ENCODE peak calls at places on chromosomes 5 and 9, in seven cellular contexts. I is WTC11; K is left colon; X is stimulated activated CD8-positive, alpha-beta memory T cell treated with anti-CD3 and anti-CD28 coated beads, Interleukin-15, amount 100 ng/mL, for 1 hour; B is H7; D is NCI-H146; R is Calu3. H is an unnamed sample.

GRCh38 chr5:26940981-26941380 is 97.4 kb downstream of the CDH9 start:
- DNase-seq in B (no peak), R (no peak), X (no peak), D (peak), I (no peak), K (no peak), H (no peak)

GRCh38 chr5:55750499-55750898 is 12.6 kb downstream of the DDX4 start:
- DNase-seq in R (no peak), K (no peak), X (no peak), B (no peak), I (no peak), D (no peak), H (no peak)

GRCh38 chr5:38193015-38193581 is 65.3 kb upstream of the EGFLAM start:
- DNase-seq in R (peak), D (peak), K (peak), X (peak), I (peak), B (peak), H (peak)

GRCh38 chr9:88889386-88889785 is 101.9 kb upstream of the S1PR3 start:
- DNase-seq in X (no peak), R (no peak), I (no peak), K (no peak), B (no peak), D (no peak), H (no peak)

GRCh38 chr5:177189416-177189815 is 55.8 kb downstream of the NSD1 start:
- DNase-seq in D (no peak), K (no peak), I (no peak), R (no peak), B (no peak), X (no peak), H (no peak)

GRCh38 chr9:23590601-23591000 is 235.4 kb downstream of the ELAVL2 start:
- DNase-seq in I (no peak), K (no peak), D (no peak), R (no peak), B (no peak), X (no peak), H (no peak)

GRCh38 chr9:122498883-122499288 is 11.7 kb upstream of the OR1J2 start:
- DNase-seq in B (peak), D (peak), K (no peak), X (no peak), R (peak), I (peak), H (peak)

GRCh38 chr5:89181546-89181945 is 298.6 kb upstream of the MEF2C start:
- DNase-seq in D (no peak), R (no peak), X (no peak), B (no peak), K (no peak), I (no peak), H (no peak)

GRCh38 chr5:151493599-151494136 is 46.3 kb downstream of the SLC36A1 start:
- DNase-seq in X (no peak), B (no peak), K (no peak), D (no peak), I (no peak), R (no peak), H (no peak)

GRCh38 chr9:306907-307306 is 92.2 kb downstream of the DOCK8 start:
- DNase-seq in I (peak), B (peak), X (peak), R (no peak), D (no peak), K (no peak), H (no peak)

GRCh38 chr9:32854271-32854670 is 70.9 kb downstream of the TMEM215 start:
- DNase-seq in I (no peak), R (no peak), X (no peak), K (no peak), D (no peak), B (no peak), H (no peak)

GRCh38 chr5:151222769-151223446 is 984 bp downstream of the CCDC69 start:
- DNase-seq in R (no peak), I (peak), X (no peak), D (no peak), K (peak), B (peak), H (no peak)

H was measured in HCT116.